ENCODE peak calls at places on chromosomes 11 and 22, in eight cellular contexts. One of them, this sample, is unnamed.
A peak's percentile ranks its signal among the peaks of the same experiment; 100 is the strongest.

GRCh38 chr11:128904303-128904871 is 13.2 kb downstream of the KCNJ5 start:
- DNase-seq in SJSA1: no peak
- DNase-seq in spleen: no peak
- DNase-seq in HAP-1: no peak
- DNase-seq in WERI-Rb-1: no peak
- DNase-seq in fibroblast of lung: no peak
- DNase-seq in Caco-2: no peak
- DNase-seq in neuronal stem cell: no peak
- DNase-seq in this sample: no peak

GRCh38 chr11:129242855-129243254 is 50.7 kb upstream of the ARHGAP32 start:
- DNase-seq in SJSA1: no peak
- DNase-seq in spleen: no peak
- DNase-seq in HAP-1: no peak
- DNase-seq in WERI-Rb-1: no peak
- DNase-seq in fibroblast of lung: no peak
- DNase-seq in Caco-2: no peak
- DNase-seq in neuronal stem cell: no peak
- DNase-seq in this sample: no peak

GRCh38 chr22:43985532-43985931 is 30.3 kb downstream of the SAMM50 start:
- DNase-seq in SJSA1: peak; percentile 55
- DNase-seq in spleen: no peak
- DNase-seq in HAP-1: no peak
- DNase-seq in WERI-Rb-1: no peak
- DNase-seq in fibroblast of lung: no peak
- DNase-seq in Caco-2: no peak
- DNase-seq in neuronal stem cell: no peak
- DNase-seq in this sample: no peak

GRCh38 chr11:106998126-106998525 is 20.1 kb downstream of the GUCY1A2 start:
- DNase-seq in SJSA1: no peak
- DNase-seq in spleen: no peak
- DNase-seq in HAP-1: no peak
- DNase-seq in WERI-Rb-1: no peak
- DNase-seq in fibroblast of lung: peak; percentile 75
- DNase-seq in Caco-2: no peak
- DNase-seq in neuronal stem cell: no peak
- DNase-seq in this sample: peak; percentile 61

GRCh38 chr11:94224078-94224477 is 80.3 kb upstream of the IZUMO1R start:
- DNase-seq in SJSA1: no peak
- DNase-seq in spleen: no peak
- DNase-seq in HAP-1: no peak
- DNase-seq in WERI-Rb-1: no peak
- DNase-seq in fibroblast of lung: peak; percentile 24
- DNase-seq in Caco-2: no peak
- DNase-seq in neuronal stem cell: no peak
- DNase-seq in this sample: no peak

GRCh38 chr11:66985508-66986177 is 10.5 kb downstream of the C11orf86 start:
- DNase-seq in SJSA1: no peak
- DNase-seq in spleen: no peak
- DNase-seq in HAP-1: no peak
- DNase-seq in WERI-Rb-1: no peak
- DNase-seq in fibroblast of lung: no peak
- DNase-seq in Caco-2: no peak
- DNase-seq in neuronal stem cell: no peak
- DNase-seq in this sample: no peak

GRCh38 chr22:46364341-46365165 is 29.0 kb downstream of the TRMU start:
- DNase-seq in SJSA1: no peak
- DNase-seq in spleen: peak; percentile 76
- DNase-seq in HAP-1: no peak
- DNase-seq in WERI-Rb-1: no peak
- DNase-seq in fibroblast of lung: no peak
- DNase-seq in Caco-2: no peak
- DNase-seq in neuronal stem cell: no peak
- DNase-seq in this sample: no peak

GRCh38 chr11:117678651-117679407 is 118.2 kb downstream of the DSCAML1 start:
- DNase-seq in SJSA1: no peak
- DNase-seq in spleen: no peak
- DNase-seq in HAP-1: no peak
- DNase-seq in WERI-Rb-1: no peak
- DNase-seq in fibroblast of lung: no peak
- DNase-seq in Caco-2: no peak
- DNase-seq in neuronal stem cell: no peak
- DNase-seq in this sample: no peak

GRCh38 chr11:128492903-128493569 is 94.3 kb downstream of the ETS1 start:
- DNase-seq in SJSA1: no peak
- DNase-seq in spleen: no peak
- DNase-seq in HAP-1: no peak
- DNase-seq in WERI-Rb-1: no peak
- DNase-seq in fibroblast of lung: no peak
- DNase-seq in Caco-2: no peak
- DNase-seq in neuronal stem cell: no peak
- DNase-seq in this sample: no peak

GRCh38 chr11:70661763-70662501 is 263.6 kb downstream of the CTTN start:
- DNase-seq in SJSA1: peak; percentile 72
- DNase-seq in spleen: no peak
- DNase-seq in HAP-1: no peak
- DNase-seq in WERI-Rb-1: peak; percentile 62
- DNase-seq in fibroblast of lung: no peak
- DNase-seq in Caco-2: no peak
- DNase-seq in neuronal stem cell: peak; percentile 43
- DNase-seq in this sample: peak; percentile 14

GRCh38 chr11:14253437-14253836 is 105.5 kb downstream of the RRAS2 start:
- DNase-seq in SJSA1: no peak
- DNase-seq in spleen: no peak
- DNase-seq in HAP-1: no peak
- DNase-seq in WERI-Rb-1: no peak
- DNase-seq in fibroblast of lung: peak; percentile 56
- DNase-seq in Caco-2: no peak
- DNase-seq in neuronal stem cell: no peak
- DNase-seq in this sample: no peak

GRCh38 chr11:132177106-132177505 is 806.7 kb downstream of the NTM start:
- DNase-seq in SJSA1: no peak
- DNase-seq in spleen: no peak
- DNase-seq in HAP-1: no peak
- DNase-seq in WERI-Rb-1: no peak
- DNase-seq in fibroblast of lung: peak; percentile 72
- DNase-seq in Caco-2: no peak
- DNase-seq in neuronal stem cell: peak; percentile 56
- DNase-seq in this sample: peak; percentile 71

GRCh38 chr11:26599876-26600434 is 27.9 kb upstream of the MUC15 start:
- DNase-seq in SJSA1: no peak
- DNase-seq in spleen: no peak
- DNase-seq in HAP-1: no peak
- DNase-seq in WERI-Rb-1: no peak
- DNase-seq in fibroblast of lung: no peak
- DNase-seq in Caco-2: no peak
- DNase-seq in neuronal stem cell: no peak
- DNase-seq in this sample: no peak

GRCh38 chr11:37506516-37506915 is 908.5 kb upstream of the RAG2 start:
- DNase-seq in SJSA1: no peak
- DNase-seq in spleen: no peak
- DNase-seq in HAP-1: no peak
- DNase-seq in WERI-Rb-1: no peak
- DNase-seq in fibroblast of lung: no peak
- DNase-seq in Caco-2: no peak
- DNase-seq in neuronal stem cell: no peak
- DNase-seq in this sample: no peak

GRCh38 chr11:73234403-73235181 is 16.5 kb downstream of the P2RY2 start:
- DNase-seq in SJSA1: no peak
- DNase-seq in spleen: peak; percentile 84
- DNase-seq in HAP-1: no peak
- DNase-seq in WERI-Rb-1: no peak
- DNase-seq in fibroblast of lung: no peak
- DNase-seq in Caco-2: peak; percentile 31
- DNase-seq in neuronal stem cell: no peak
- DNase-seq in this sample: no peak

GRCh38 chr11:2462986-2463765 is 18.4 kb downstream of the KCNQ1 start:
- DNase-seq in SJSA1: no peak
- DNase-seq in spleen: peak; percentile 90
- DNase-seq in HAP-1: no peak
- DNase-seq in WERI-Rb-1: no peak
- DNase-seq in fibroblast of lung: no peak
- DNase-seq in Caco-2: peak; percentile 36
- DNase-seq in neuronal stem cell: no peak
- DNase-seq in this sample: no peak

GRCh38 chr11:8693010-8693551 is 10.5 kb downstream of the RPL27A start:
- DNase-seq in SJSA1: no peak
- DNase-seq in spleen: no peak
- DNase-seq in HAP-1: no peak
- DNase-seq in WERI-Rb-1: no peak
- DNase-seq in fibroblast of lung: no peak
- DNase-seq in Caco-2: no peak
- DNase-seq in neuronal stem cell: no peak
- DNase-seq in this sample: no peak

GRCh38 chr11:22668005-22668796 is 1.8 kb downstream of the GAS2 start:
- DNase-seq in SJSA1: no peak
- DNase-seq in spleen: no peak
- DNase-seq in HAP-1: no peak
- DNase-seq in WERI-Rb-1: no peak
- DNase-seq in fibroblast of lung: no peak
- DNase-seq in Caco-2: no peak
- DNase-seq in neuronal stem cell: no peak
- DNase-seq in this sample: no peak
- H3K4me3 ChIP-seq in SJSA1: no peak overlapping the region
- H3K4me3 ChIP-seq in spleen: no peak overlapping the region
- H3K4me3 ChIP-seq in HAP-1: no peak overlapping the region
- H3K4me3 ChIP-seq in WERI-Rb-1: no peak overlapping the region
- H3K4me3 ChIP-seq in fibroblast of lung: no peak overlapping the region
- H3K4me3 ChIP-seq in Caco-2: no peak overlapping the region
- H3K4me3 ChIP-seq in neuronal stem cell: no peak overlapping the region
- H3K4me3 ChIP-seq in this sample: no peak overlapping the region

DNA sequence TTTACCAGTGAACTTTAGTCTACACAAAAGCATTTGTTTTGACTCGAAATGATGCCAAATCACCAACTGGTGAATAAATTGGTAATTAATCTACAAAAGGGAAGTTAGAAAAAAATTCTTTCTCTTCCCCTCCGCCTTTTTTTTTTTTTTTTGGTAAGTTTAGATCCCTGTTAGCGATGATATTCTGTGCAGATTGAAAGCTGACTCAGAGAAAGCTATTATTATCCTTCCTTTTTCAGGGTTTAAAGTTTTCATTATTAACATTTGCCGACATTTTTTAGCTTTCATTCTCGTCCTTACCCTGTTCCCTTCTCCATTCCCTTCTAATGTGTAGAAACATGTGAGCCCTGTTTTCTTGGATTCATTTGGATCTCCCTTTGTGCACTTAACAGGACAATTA is 16.8 kb upstream of the NUP160 start:
- DNase-seq in SJSA1: no peak
- DNase-seq in spleen: no peak
- DNase-seq in HAP-1: no peak
- DNase-seq in WERI-Rb-1: no peak
- DNase-seq in fibroblast of lung: no peak
- DNase-seq in Caco-2: no peak
- DNase-seq in neuronal stem cell: no peak
- DNase-seq in this sample: no peak
- H3K4me3 ChIP-seq in SJSA1: no peak overlapping the region
- H3K4me3 ChIP-seq in spleen: no peak overlapping the region
- H3K4me3 ChIP-seq in HAP-1: no peak overlapping the region
- H3K4me3 ChIP-seq in WERI-Rb-1: no peak overlapping the region
- H3K4me3 ChIP-seq in fibroblast of lung: no peak overlapping the region
- H3K4me3 ChIP-seq in Caco-2: no peak overlapping the region
- H3K4me3 ChIP-seq in neuronal stem cell: no peak overlapping the region
- H3K4me3 ChIP-seq in this sample: no peak overlapping the region

DNA sequence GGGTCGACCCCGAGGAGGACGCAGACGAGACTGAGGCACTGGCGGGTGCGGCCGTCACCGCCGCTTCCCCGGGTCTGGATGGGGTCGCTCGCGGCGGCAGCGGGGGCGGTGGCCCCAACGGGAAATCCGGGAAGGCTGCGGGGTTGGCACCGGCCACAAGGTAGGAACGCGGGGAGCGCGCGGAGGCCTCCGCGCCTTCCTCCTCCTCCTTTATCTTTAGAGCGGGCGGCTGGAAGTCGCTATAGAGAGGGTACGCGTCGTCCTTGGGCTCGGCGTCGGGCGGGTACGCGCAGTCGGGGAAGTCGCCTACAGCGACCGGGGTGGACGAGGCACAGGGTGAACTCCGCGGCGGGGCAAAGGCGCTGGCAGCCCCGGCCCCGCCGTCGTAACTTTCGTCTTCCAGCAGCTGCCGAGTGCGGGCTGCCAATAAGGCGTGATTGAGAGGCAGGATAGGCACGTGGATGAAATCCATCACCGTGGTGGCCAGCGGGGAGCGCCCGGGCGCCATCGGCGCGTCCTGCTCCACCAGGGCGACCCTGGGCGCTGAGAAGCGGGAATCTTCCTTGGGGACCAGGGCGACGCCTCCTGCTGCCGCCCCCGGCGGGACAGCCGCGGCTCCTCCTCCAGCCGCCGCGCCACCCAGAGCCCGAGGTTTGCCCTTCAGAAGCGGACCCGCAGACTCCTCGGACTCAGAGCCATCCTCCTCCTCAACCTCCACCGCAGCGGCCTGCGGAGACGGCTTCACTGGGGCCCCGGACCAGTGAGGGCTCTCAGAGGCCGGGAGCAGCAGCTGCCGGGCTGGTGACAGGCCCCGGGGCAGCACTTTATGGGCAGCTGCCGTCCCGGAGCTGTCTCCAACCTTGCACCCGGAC is 1.7 kb downstream of the PGR start:
- DNase-seq in SJSA1: peak; percentile 1
- DNase-seq in spleen: peak; percentile 72
- DNase-seq in HAP-1: peak; percentile 24
- DNase-seq in WERI-Rb-1: peak; percentile 23
- DNase-seq in fibroblast of lung: peak; percentile 6
- DNase-seq in Caco-2: peak; percentile 47
- DNase-seq in neuronal stem cell: peak; percentile 36
- DNase-seq in this sample: no peak
- H3K4me3 ChIP-seq in SJSA1: peak overlapping the region; percentile 19
- H3K4me3 ChIP-seq in spleen: peak overlapping the region; percentile 45
- H3K4me3 ChIP-seq in HAP-1: peak overlapping the region; percentile 23
- H3K4me3 ChIP-seq in WERI-Rb-1: peak overlapping the region; percentile 47
- H3K4me3 ChIP-seq in fibroblast of lung: peak overlapping the region; percentile 23
- H3K4me3 ChIP-seq in Caco-2: peak overlapping the region; percentile 18
- H3K4me3 ChIP-seq in neuronal stem cell: no peak overlapping the region
- H3K4me3 ChIP-seq in this sample: peak overlapping the region; percentile 38

DNA sequence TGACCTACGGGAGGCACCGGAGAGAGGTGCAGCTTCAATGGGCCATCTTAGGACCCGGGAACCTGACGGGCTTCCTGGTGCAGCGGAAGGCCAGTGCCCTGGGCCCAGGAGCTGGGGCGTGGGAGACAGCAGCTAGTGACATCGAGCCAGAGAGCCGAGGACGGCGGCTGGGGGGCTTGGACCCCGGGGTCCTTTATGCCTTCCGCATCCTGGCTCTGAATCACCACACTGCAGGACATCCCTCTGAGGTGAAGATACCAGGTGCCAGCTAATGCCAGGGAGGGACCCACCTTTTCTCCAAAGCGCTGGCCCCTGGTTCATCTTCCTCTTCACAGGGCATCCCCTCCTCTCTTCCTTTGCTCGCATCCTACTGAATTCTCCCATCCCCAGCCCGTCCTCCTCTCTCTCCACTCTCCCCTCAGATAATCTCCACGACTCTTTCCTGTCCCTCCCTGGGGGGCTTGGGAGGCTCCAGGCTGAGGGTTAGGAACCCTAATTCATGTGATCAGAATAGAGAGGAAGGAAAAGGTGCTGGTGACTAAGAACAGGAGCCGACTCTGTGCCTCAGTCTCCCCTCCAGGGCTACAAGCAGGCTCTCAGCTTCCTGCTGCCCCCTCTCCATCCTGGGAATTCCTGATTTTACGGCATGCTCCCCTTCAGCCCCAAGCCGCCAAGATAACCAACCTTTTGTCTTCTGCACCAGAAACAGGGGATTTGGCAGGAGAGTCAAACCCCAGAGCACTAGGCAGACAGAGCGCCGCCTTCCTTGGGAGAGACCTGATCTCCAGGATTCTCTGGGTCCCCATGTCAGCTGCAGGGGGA is 8.5 kb downstream of the VSIG10L2 start:
- DNase-seq in SJSA1: no peak
- DNase-seq in spleen: no peak
- DNase-seq in HAP-1: no peak
- DNase-seq in WERI-Rb-1: no peak
- DNase-seq in fibroblast of lung: no peak
- DNase-seq in Caco-2: no peak
- DNase-seq in neuronal stem cell: no peak
- DNase-seq in this sample: no peak
- H3K4me3 ChIP-seq in SJSA1: no peak overlapping the region
- H3K4me3 ChIP-seq in spleen: no peak overlapping the region
- H3K4me3 ChIP-seq in HAP-1: no peak overlapping the region
- H3K4me3 ChIP-seq in WERI-Rb-1: no peak overlapping the region
- H3K4me3 ChIP-seq in fibroblast of lung: no peak overlapping the region
- H3K4me3 ChIP-seq in Caco-2: no peak overlapping the region
- H3K4me3 ChIP-seq in neuronal stem cell: no peak overlapping the region
- H3K4me3 ChIP-seq in this sample: no peak overlapping the region